ENCODE peak calls at places on chromosomes 4 and X, in four cellular contexts. M, Z, J and F are unnamed samples.

GRCh38 chrX:113929004-113929403 is 654.9 kb upstream of the HTR2C start:
- DNase-seq in M (no peak), J (no peak), Z (no peak), F (peak)

GRCh38 chrX:23884427-23885024 is 23.2 kb downstream of the APOO start:
- DNase-seq in Z (peak), M (no peak), J (no peak), F (no peak)

GRCh38 chr4:113727802-113728201 is 33.7 kb downstream of the CAMK2D start:
- DNase-seq in J (no peak), Z (no peak), M (no peak), F (no peak)

GRCh38 chr4:188428935-188429334 is 289.7 kb downstream of the TRIML1 start:
- DNase-seq in J (no peak), Z (no peak), M (no peak), F (no peak)

GRCh38 chr4:41745292-41746024 is 3.1 kb downstream of the PHOX2B start:
- DNase-seq in Z (no peak), J (no peak), M (no peak), F (no peak)

GRCh38 chrX:8520791-8521190 is 56.2 kb downstream of the VCX3B start:
- DNase-seq in J (no peak), Z (no peak), M (no peak), F (no peak)

GRCh38 chr4:3780347-3781171 is 14.4 kb downstream of the ADRA2C start:
- DNase-seq in M (no peak), Z (no peak), J (no peak), F (no peak)

GRCh38 chrX:136250191-136251041 is 784 bp downstream of the MAP7D3 start:
- DNase-seq in M (no peak), Z (peak), J (no peak), F (no peak)

GRCh38 chrX:41441934-41442823 is 5.0 kb upstream of the NYX start:
- DNase-seq in M (peak), Z (peak), J (peak), F (peak)

GRCh38 chrX:68685722-68686683 is 38.5 kb downstream of the STARD8 start:
- DNase-seq in Z (no peak), M (no peak), J (no peak), F (no peak)

GRCh38 chr4:1293981-1294380 is 4.3 kb downstream of the MAEA start:
- DNase-seq in Z (no peak), J (no peak), M (no peak), F (peak)

GRCh38 chr4:1294891-1295290 is 5.2 kb downstream of the MAEA start:
- DNase-seq in M (no peak), J (no peak), Z (no peak), F (no peak)

GRCh38 chr4:1294424-1294823 is 4.7 kb downstream of the MAEA start:
- DNase-seq in J (no peak), Z (no peak), M (no peak), F (no peak)

GRCh38 chr4:1291996-1292702 is 2.5 kb downstream of the MAEA start:
- DNase-seq in Z (no peak), J (no peak), M (no peak), F (no peak)

DNA sequence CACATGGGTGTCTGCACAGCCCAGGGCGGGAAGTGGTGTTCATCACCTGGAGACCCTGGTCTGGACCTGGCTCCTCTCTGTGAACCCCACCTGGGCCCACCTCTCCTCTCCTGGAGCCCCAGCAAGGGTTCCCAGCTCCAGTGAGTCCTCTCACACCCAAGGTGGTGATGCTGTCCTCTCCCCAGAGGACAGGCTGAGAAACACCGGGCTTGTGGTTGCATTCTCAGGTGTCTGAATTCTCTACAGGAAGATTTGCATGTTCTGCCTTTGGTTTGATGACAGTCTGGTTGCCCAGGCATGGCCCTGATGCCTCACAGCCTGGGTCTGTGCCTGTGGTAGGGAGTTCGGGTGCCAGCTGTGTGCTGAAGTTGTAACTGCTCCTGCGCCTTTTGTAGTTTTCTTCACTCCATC is 3.8 kb downstream of the MAEA start:
- DNase-seq in M (no peak), J (no peak), Z (no peak), F (no peak)
- TF ChIP-seq CTCF in M (no peak), J (no peak), Z (no peak), F (no peak)

GRCh38 chr4:111631157-111631999 is 513.9 kb upstream of the FAM241A start:
- DNase-seq in M (no peak), J (no peak), Z (peak), F (no peak)

GRCh38 chr4:111628437-111628836 is 516.8 kb upstream of the FAM241A start:
- DNase-seq in J (no peak), M (no peak), Z (no peak), F (peak)

GRCh38 chr4:111633663-111634266 is 511.5 kb upstream of the FAM241A start:
- DNase-seq in Z (no peak), M (no peak), J (no peak), F (no peak)

GRCh38 chr4:111632752-111633151 is 512.5 kb upstream of the FAM241A start:
- DNase-seq in M (no peak), Z (peak), J (no peak), F (no peak)

DNA sequence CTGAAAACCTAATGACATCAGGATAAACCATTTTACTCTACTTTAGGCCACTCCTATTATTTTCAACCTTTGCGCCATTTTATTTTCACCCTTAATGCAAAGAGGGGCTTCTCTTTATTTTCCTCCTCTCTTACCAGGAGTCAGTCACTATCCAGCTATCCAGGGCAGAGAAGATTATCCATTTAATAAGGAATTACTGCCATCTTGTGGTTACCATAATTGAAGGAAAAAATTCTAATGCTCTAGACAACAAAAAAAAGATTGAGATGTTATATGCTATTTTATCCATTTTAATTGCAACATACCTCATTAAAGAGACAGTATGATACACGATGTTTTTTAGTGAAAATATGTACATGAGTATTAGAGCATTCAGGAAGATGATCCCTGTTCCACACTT is 514.5 kb upstream of the FAM241A start:
- DNase-seq in Z (peak), M (no peak), J (no peak), F (no peak)
- TF ChIP-seq CTCF in Z (peak), M (no peak), J (no peak), F (no peak)

DNA sequence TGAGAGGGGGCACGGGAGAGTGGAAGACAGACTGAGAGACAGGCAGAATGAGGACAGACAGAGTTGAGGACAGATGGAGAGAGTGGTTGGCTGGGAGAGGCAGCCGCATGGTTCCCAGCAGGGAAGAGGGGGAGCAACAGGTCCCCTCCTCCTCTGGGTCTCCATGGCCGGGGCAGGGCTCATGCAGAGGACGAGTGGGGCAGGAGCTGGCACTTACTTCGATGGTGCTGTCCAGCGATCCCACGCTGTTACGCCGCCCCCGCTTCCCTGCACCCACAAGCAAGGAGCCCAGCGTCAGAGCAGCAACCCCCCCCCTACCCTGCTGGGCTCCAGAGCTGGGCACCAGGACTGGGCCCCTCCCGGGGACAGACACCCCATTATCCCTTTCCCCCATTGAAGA is 10.6 kb upstream of the KDM5C start:
- DNase-seq in J (no peak), Z (no peak), M (no peak), F (no peak)
- TF ChIP-seq CTCF in J (no peak), Z (no peak), M (no peak), F (no peak)

DNA sequence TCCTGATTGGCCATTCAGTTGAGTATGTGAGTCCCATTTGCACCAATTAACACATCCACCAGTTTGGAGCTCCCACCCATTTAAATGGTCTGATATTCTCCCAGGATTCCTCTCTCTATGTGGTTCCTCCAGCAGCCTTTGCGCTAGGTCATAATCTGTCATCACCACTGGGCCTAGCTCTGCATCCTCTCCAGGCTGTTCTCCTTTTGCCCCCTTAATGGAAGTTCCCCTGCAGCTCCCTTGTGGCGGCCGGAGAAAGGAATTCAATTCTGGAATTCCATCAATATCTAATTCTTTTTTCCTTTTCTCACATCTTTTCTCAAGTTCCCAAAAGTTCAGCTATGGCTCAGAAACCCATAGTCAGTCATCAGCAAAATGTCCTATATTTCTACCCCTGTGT is 2184.4 kb upstream of the AGA start:
- DNase-seq in M (no peak), Z (no peak), J (no peak), F (no peak)
- TF ChIP-seq CTCF in M (no peak), Z (no peak), J (no peak), F (no peak)

GRCh38 chr4:99640676-99641075 is 17.0 kb downstream of the C4orf54 start:
- DNase-seq in Z (no peak), J (no peak), M (no peak), F (no peak)
- TF ChIP-seq CTCF in Z (no peak), J (no peak), M (no peak), F (no peak)

GRCh38 chr4:168511780-168512467 is 15.1 kb downstream of the PALLD start:
- DNase-seq in M (no peak), Z (no peak), J (no peak), F (peak)

GRCh38 chr4:168509786-168510185 is 12.9 kb downstream of the PALLD start:
- DNase-seq in Z (peak), J (no peak), M (no peak), F (no peak)

GRCh38 chr4:168516841-168517240 is 20.0 kb downstream of the PALLD start:
- DNase-seq in M (no peak), Z (no peak), J (no peak), F (peak)

GRCh38 chr4:168515222-168516011 is 18.6 kb downstream of the PALLD start:
- DNase-seq in J (no peak), Z (no peak), M (no peak), F (peak)

GRCh38 chr4:168514249-168514852 is 17.5 kb downstream of the PALLD start:
- DNase-seq in M (no peak), J (no peak), Z (peak), F (no peak)
- TF ChIP-seq CTCF in M (no peak), J (peak), Z (peak), F (peak)